ENCODE peak calls at places on chromosomes 3 and 15, in five cellular contexts. H is astrocyte of the hippocampus, T is epithelial cell of esophagus, Q is heart left ventricle, L is HFF-Myc. P is an unnamed sample.

GRCh38 chr3:178152010-178152409 is 384.2 kb upstream of the KCNMB2 start:
- DNase-seq in Q (no peak), H (no peak), T (no peak), L (no peak), P (no peak)

GRCh38 chr3:149016669-149017541 is 25.6 kb downstream of the GYG1 start:
- DNase-seq in L (peak), T (peak), Q (no peak), H (peak), P (peak)

GRCh38 chr3:22765679-22766078 is 437.4 kb upstream of the UBE2E2 start:
- DNase-seq in T (no peak), L (no peak), Q (no peak), H (no peak), P (no peak)

GRCh38 chr3:15284121-15284889 is 48.1 kb downstream of the SH3BP5 start:
- DNase-seq in L (no peak), Q (no peak), H (peak), T (peak), P (no peak)

GRCh38 chr15:43518073-43518761 is 809 bp downstream of the MAP1A start:
- DNase-seq in Q (no peak), T (peak), H (peak), L (no peak), P (peak)

GRCh38 chr15:44034933-44035624 is 160.0 kb downstream of the FRMD5 start:
- DNase-seq in Q (no peak), T (peak), L (no peak), H (peak), P (no peak)

GRCh38 chr3:30319713-30320112 is 286.7 kb upstream of the TGFBR2 start:
- DNase-seq in H (no peak), T (peak), L (peak), Q (no peak), P (peak)

GRCh38 chr3:67461667-67462142 is 192.7 kb downstream of the SUCLG2 start:
- DNase-seq in T (peak), H (no peak), L (peak), Q (no peak), P (peak)

GRCh38 chr15:77871838-77872371 is 205.6 kb downstream of the TBC1D2B start:
- DNase-seq in Q (peak), L (no peak), T (no peak), H (no peak), P (no peak)

GRCh38 chr15:79128556-79128955 is 38.0 kb upstream of the RASGRF1 start:
- DNase-seq in H (no peak), L (no peak), T (no peak), Q (no peak), P (no peak)

GRCh38 chr3:15055019-15055557 is 10.0 kb downstream of the MRPS25 start:
- DNase-seq in H (peak), T (no peak), L (no peak), Q (no peak), P (no peak)

GRCh38 chr3:183584914-183585280 is 29.4 kb upstream of the KLHL6 start:
- DNase-seq in L (no peak), H (no peak), Q (no peak), T (no peak), P (no peak)

GRCh38 chr3:71254658-71255057 is 328.9 kb downstream of the FOXP1 start:
- DNase-seq in Q (no peak), T (no peak), L (no peak), H (no peak), P (peak)

GRCh38 chr3:190180268-190180667 is 59.6 kb upstream of the P3H2 start:
- DNase-seq in T (peak), L (no peak), H (no peak), Q (no peak), P (no peak)

GRCh38 chr15:31502541-31503229 is 176.1 kb downstream of the KLF13 start:
- DNase-seq in H (no peak), Q (no peak), T (no peak), L (no peak), P (no peak)

P was measured in fibroblast of villous mesenchyme.